ENCODE peak calls at places on chromosome 1, in six cellular contexts. One of them, this sample, is unnamed.

GRCh38 chr1:183304466-183305122 is 113.6 kb downstream of the NMNAT2 start:
- DNase-seq in mesendoderm: peak
- DNase-seq in mesenchymal stem cell: no peak
- DNase-seq in GM23248: no peak
- DNase-seq in NT2/D1: no peak
- DNase-seq in IMR-90: no peak
- DNase-seq in this sample: no peak

GRCh38 chr1:25543425-25544242 is at the start of gene LDLRAP1:
- DNase-seq in mesenchymal stem cell: peak
- DNase-seq in NT2/D1: peak
- DNase-seq in GM23248: peak
- DNase-seq in IMR-90: peak
- DNase-seq in mesendoderm: peak
- DNase-seq in this sample: peak

GRCh38 chr1:31981976-31982375 is 31.7 kb upstream of the KHDRBS1 start:
- DNase-seq in NT2/D1: no peak
- DNase-seq in mesenchymal stem cell: no peak
- DNase-seq in GM23248: no peak
- DNase-seq in IMR-90: no peak
- DNase-seq in mesendoderm: no peak
- DNase-seq in this sample: no peak

GRCh38 chr1:196685506-196685905 is 33.7 kb downstream of the CFH start:
- DNase-seq in mesenchymal stem cell: no peak
- DNase-seq in mesendoderm: no peak
- DNase-seq in NT2/D1: no peak
- DNase-seq in IMR-90: no peak
- DNase-seq in GM23248: peak
- DNase-seq in this sample: no peak

GRCh38 chr1:156400191-156400920 is 31.3 kb downstream of the RHBG start:
- DNase-seq in IMR-90: no peak
- DNase-seq in NT2/D1: no peak
- DNase-seq in mesenchymal stem cell: no peak
- DNase-seq in mesendoderm: no peak
- DNase-seq in GM23248: no peak
- DNase-seq in this sample: no peak

GRCh38 chr1:7420706-7421105 is 350.4 kb upstream of the VAMP3 start:
- DNase-seq in NT2/D1: no peak
- DNase-seq in mesenchymal stem cell: no peak
- DNase-seq in mesendoderm: no peak
- DNase-seq in IMR-90: no peak
- DNase-seq in GM23248: no peak
- DNase-seq in this sample: no peak

GRCh38 chr1:233111731-233112130 is 161.3 kb downstream of the NTPCR start:
- DNase-seq in IMR-90: no peak
- DNase-seq in NT2/D1: no peak
- DNase-seq in GM23248: no peak
- DNase-seq in mesendoderm: no peak
- DNase-seq in mesenchymal stem cell: no peak
- DNase-seq in this sample: no peak

GRCh38 chr1:184739796-184740195 is 14.9 kb downstream of the EDEM3 start:
- DNase-seq in NT2/D1: no peak
- DNase-seq in mesenchymal stem cell: no peak
- DNase-seq in mesendoderm: no peak
- DNase-seq in GM23248: no peak
- DNase-seq in IMR-90: no peak
- DNase-seq in this sample: no peak

GRCh38 chr1:95532335-95532734 is 298.3 kb downstream of the RWDD3 start:
- DNase-seq in GM23248: no peak
- DNase-seq in mesenchymal stem cell: no peak
- DNase-seq in mesendoderm: peak
- DNase-seq in IMR-90: no peak
- DNase-seq in NT2/D1: no peak
- DNase-seq in this sample: no peak

GRCh38 chr1:17617787-17618557 is 78.5 kb downstream of the ARHGEF10L start:
- DNase-seq in mesendoderm: peak
- DNase-seq in IMR-90: peak
- DNase-seq in GM23248: peak
- DNase-seq in mesenchymal stem cell: no peak
- DNase-seq in NT2/D1: no peak
- DNase-seq in this sample: peak

GRCh38 chr1:150674881-150675280 is 22.1 kb downstream of the GOLPH3L start:
- DNase-seq in mesenchymal stem cell: no peak
- DNase-seq in IMR-90: no peak
- DNase-seq in NT2/D1: no peak
- DNase-seq in GM23248: no peak
- DNase-seq in mesendoderm: no peak
- DNase-seq in this sample: no peak

GRCh38 chr1:82177190-82177589 is 376.5 kb downstream of the ADGRL2 start:
- DNase-seq in mesendoderm: peak
- DNase-seq in NT2/D1: no peak
- DNase-seq in GM23248: peak
- DNase-seq in mesenchymal stem cell: peak
- DNase-seq in IMR-90: no peak
- DNase-seq in this sample: peak

GRCh38 chr1:241985787-241986186 is 13.1 kb downstream of the MAP1LC3C start:
- DNase-seq in NT2/D1: peak
- DNase-seq in mesendoderm: peak
- DNase-seq in mesenchymal stem cell: peak
- DNase-seq in GM23248: peak
- DNase-seq in IMR-90: peak
- DNase-seq in this sample: peak

GRCh38 chr1:100455478-100456072 is 82.4 kb upstream of the GPR88 start:
- DNase-seq in mesenchymal stem cell: peak
- DNase-seq in GM23248: peak
- DNase-seq in IMR-90: peak
- DNase-seq in NT2/D1: no peak
- DNase-seq in mesendoderm: no peak
- DNase-seq in this sample: peak

GRCh38 chr1:56315293-56315942 is 263.9 kb downstream of the PLPP3 start:
- DNase-seq in NT2/D1: no peak
- DNase-seq in IMR-90: no peak
- DNase-seq in mesendoderm: no peak
- DNase-seq in GM23248: no peak
- DNase-seq in mesenchymal stem cell: no peak
- DNase-seq in this sample: no peak

GRCh38 chr1:117670996-117671780 is 65.3 kb downstream of the TENT5C start:
- DNase-seq in mesendoderm: no peak
- DNase-seq in IMR-90: no peak
- DNase-seq in GM23248: no peak
- DNase-seq in mesenchymal stem cell: no peak
- DNase-seq in NT2/D1: no peak
- DNase-seq in this sample: no peak

GRCh38 chr1:114021665-114022099 is 42.4 kb downstream of the OLFML3 start:
- DNase-seq in mesendoderm: no peak
- DNase-seq in NT2/D1: no peak
- DNase-seq in GM23248: no peak
- DNase-seq in IMR-90: no peak
- DNase-seq in mesenchymal stem cell: no peak
- DNase-seq in this sample: no peak

GRCh38 chr1:108708726-108709660 is 3.7 kb upstream of the FNDC7 start:
- DNase-seq in mesenchymal stem cell: no peak
- DNase-seq in GM23248: no peak
- DNase-seq in NT2/D1: no peak
- DNase-seq in mesendoderm: peak
- DNase-seq in IMR-90: no peak
- DNase-seq in this sample: no peak

GRCh38 chr1:97918961-97919360 is 1.9 kb downstream of the DPYD start:
- DNase-seq in mesendoderm: no peak
- DNase-seq in IMR-90: no peak
- DNase-seq in NT2/D1: no peak
- DNase-seq in GM23248: no peak
- DNase-seq in mesenchymal stem cell: no peak
- DNase-seq in this sample: no peak

GRCh38 chr1:201226859-201227488 is 36.4 kb downstream of the IGFN1 start:
- DNase-seq in mesendoderm: no peak
- DNase-seq in IMR-90: no peak
- DNase-seq in NT2/D1: no peak
- DNase-seq in mesenchymal stem cell: no peak
- DNase-seq in GM23248: no peak
- DNase-seq in this sample: no peak

GRCh38 chr1:198019126-198019525 is 102.0 kb downstream of the LHX9 start:
- DNase-seq in mesenchymal stem cell: no peak
- DNase-seq in IMR-90: no peak
- DNase-seq in GM23248: peak
- DNase-seq in mesendoderm: no peak
- DNase-seq in NT2/D1: no peak
- DNase-seq in this sample: no peak

GRCh38 chr1:224262373-224263054 is 67.5 kb downstream of the NVL start:
- DNase-seq in NT2/D1: no peak
- DNase-seq in mesendoderm: no peak
- DNase-seq in GM23248: no peak
- DNase-seq in IMR-90: peak
- DNase-seq in mesenchymal stem cell: peak
- DNase-seq in this sample: no peak

GRCh38 chr1:220370041-220370700 is 97.9 kb upstream of the RAB3GAP2 start:
- DNase-seq in NT2/D1: no peak
- DNase-seq in mesenchymal stem cell: peak
- DNase-seq in IMR-90: peak
- DNase-seq in GM23248: peak
- DNase-seq in mesendoderm: peak
- DNase-seq in this sample: peak

GRCh38 chr1:15736035-15736665 is at the start of gene SLC25A34:
- DNase-seq in mesendoderm: no peak
- DNase-seq in IMR-90: no peak
- DNase-seq in NT2/D1: no peak
- DNase-seq in GM23248: no peak
- DNase-seq in mesenchymal stem cell: no peak
- DNase-seq in this sample: no peak

GRCh38 chr1:204134103-204134502 is 17.7 kb downstream of the ETNK2 start:
- DNase-seq in NT2/D1: no peak
- DNase-seq in GM23248: peak
- DNase-seq in mesendoderm: no peak
- DNase-seq in mesenchymal stem cell: no peak
- DNase-seq in IMR-90: no peak
- DNase-seq in this sample: no peak

GRCh38 chr1:231603598-231604275 is 22.9 kb upstream of the DISC1 start:
- DNase-seq in mesenchymal stem cell: peak
- DNase-seq in NT2/D1: peak
- DNase-seq in GM23248: peak
- DNase-seq in mesendoderm: peak
- DNase-seq in IMR-90: peak
- DNase-seq in this sample: peak

GRCh38 chr1:155078496-155079209 is at the start of gene EFNA3:
- DNase-seq in IMR-90: peak
- DNase-seq in mesenchymal stem cell: peak
- DNase-seq in NT2/D1: no peak
- DNase-seq in mesendoderm: no peak
- DNase-seq in GM23248: peak
- DNase-seq in this sample: no peak

GRCh38 chr1:82565146-82565545 is 764.4 kb downstream of the ADGRL2 start:
- DNase-seq in IMR-90: peak
- DNase-seq in NT2/D1: peak
- DNase-seq in mesendoderm: peak
- DNase-seq in mesenchymal stem cell: peak
- DNase-seq in GM23248: peak
- DNase-seq in this sample: peak

DNA sequence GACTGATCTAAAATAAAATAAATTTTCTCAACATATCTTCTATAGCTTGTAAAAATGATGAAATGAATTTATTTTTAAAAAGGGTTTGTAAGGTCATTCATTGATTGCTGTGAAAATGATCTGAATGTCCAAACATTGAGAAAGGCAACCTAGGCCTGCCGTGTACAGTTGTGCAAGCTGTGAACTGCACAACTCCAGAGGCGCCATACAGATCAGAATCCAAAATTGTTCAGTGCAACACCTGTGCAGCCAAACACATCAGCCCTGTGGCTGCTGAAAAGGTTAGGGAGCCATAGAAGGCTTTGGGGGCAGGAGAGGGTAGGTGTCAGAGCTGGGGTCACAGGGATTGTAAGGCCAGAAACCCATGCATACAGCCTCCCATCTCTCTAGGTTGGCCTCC is 9.9 kb upstream of the ZC3H12A start:
- DNase-seq in GM23248: no peak
- DNase-seq in NT2/D1: no peak
- DNase-seq in IMR-90: no peak
- DNase-seq in mesendoderm: no peak
- DNase-seq in mesenchymal stem cell: no peak
- DNase-seq in this sample: no peak
- H3K9ac ChIP-seq in GM23248: no peak
- H3K9ac ChIP-seq in NT2/D1: no peak
- H3K9ac ChIP-seq in IMR-90: no peak
- H3K9ac ChIP-seq in mesendoderm: no peak
- H3K9ac ChIP-seq in mesenchymal stem cell: no peak
- H3K9ac ChIP-seq in this sample: no peak

GRCh38 chr1:2801046-2801445 is 447 bp downstream of the TTC34 start:
- DNase-seq in GM23248: no peak
- DNase-seq in mesenchymal stem cell: no peak
- DNase-seq in IMR-90: no peak
- DNase-seq in mesendoderm: no peak
- DNase-seq in NT2/D1: no peak
- DNase-seq in this sample: no peak

GRCh38 chr1:2802421-2802961 is 998 bp upstream of the TTC34 start:
- DNase-seq in GM23248: no peak
- DNase-seq in IMR-90: no peak
- DNase-seq in mesenchymal stem cell: no peak
- DNase-seq in NT2/D1: no peak
- DNase-seq in mesendoderm: no peak
- DNase-seq in this sample: no peak

GRCh38 chr1:2803086-2803930 is 1.8 kb upstream of the TTC34 start:
- DNase-seq in mesenchymal stem cell: no peak
- DNase-seq in GM23248: no peak
- DNase-seq in NT2/D1: no peak
- DNase-seq in mesendoderm: no peak
- DNase-seq in IMR-90: no peak
- DNase-seq in this sample: no peak

GRCh38 chr1:2800664-2801045 is 838 bp downstream of the TTC34 start:
- DNase-seq in GM23248: no peak
- DNase-seq in mesendoderm: no peak
- DNase-seq in NT2/D1: no peak
- DNase-seq in IMR-90: no peak
- DNase-seq in mesenchymal stem cell: no peak
- DNase-seq in this sample: no peak

GRCh38 chr1:2801535-2802291 is at the start of gene TTC34:
- DNase-seq in IMR-90: no peak
- DNase-seq in GM23248: peak
- DNase-seq in mesenchymal stem cell: no peak
- DNase-seq in mesendoderm: peak
- DNase-seq in NT2/D1: no peak
- DNase-seq in this sample: no peak
- H3K9ac ChIP-seq in IMR-90: no peak
- H3K9ac ChIP-seq in GM23248: no peak
- H3K9ac ChIP-seq in mesenchymal stem cell: no peak
- H3K9ac ChIP-seq in mesendoderm: no peak
- H3K9ac ChIP-seq in NT2/D1: peak
- H3K9ac ChIP-seq in this sample: no peak

DNA sequence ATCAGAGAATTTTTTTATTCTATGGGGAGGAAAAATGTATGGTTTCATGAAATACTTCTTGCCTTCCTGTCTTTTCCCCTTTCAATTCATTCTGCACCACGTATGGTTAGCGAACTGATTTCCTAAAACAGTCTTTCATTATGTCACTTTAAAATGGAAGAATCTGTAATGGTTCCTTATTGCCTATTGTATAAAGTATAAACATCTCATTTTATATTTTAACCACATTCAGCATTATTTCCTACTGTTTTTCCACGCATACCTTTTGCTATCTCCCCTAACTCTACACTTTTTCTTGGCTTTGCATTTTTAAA is 232.3 kb upstream of the B3GALT2 start:
- DNase-seq in NT2/D1: no peak
- DNase-seq in IMR-90: no peak
- DNase-seq in mesenchymal stem cell: no peak
- DNase-seq in mesendoderm: no peak
- DNase-seq in GM23248: no peak
- DNase-seq in this sample: no peak
- H3K9ac ChIP-seq in NT2/D1: no peak
- H3K9ac ChIP-seq in IMR-90: peak
- H3K9ac ChIP-seq in mesenchymal stem cell: peak
- H3K9ac ChIP-seq in mesendoderm: no peak
- H3K9ac ChIP-seq in GM23248: peak
- H3K9ac ChIP-seq in this sample: no peak

GRCh38 chr1:206766251-206766856 is 4.2 kb upstream of the IL19 start:
- DNase-seq in GM23248: peak
- DNase-seq in mesendoderm: peak
- DNase-seq in mesenchymal stem cell: peak
- DNase-seq in IMR-90: peak
- DNase-seq in NT2/D1: no peak
- DNase-seq in this sample: peak
- H3K9ac ChIP-seq in GM23248: no peak
- H3K9ac ChIP-seq in mesendoderm: peak
- H3K9ac ChIP-seq in mesenchymal stem cell: peak
- H3K9ac ChIP-seq in IMR-90: no peak
- H3K9ac ChIP-seq in NT2/D1: peak
- H3K9ac ChIP-seq in this sample: no peak